ENCODE peak calls at places on chromosomes 4 and X, in four cellular contexts. B is mesenchymal stem cell, H is mesendoderm, D is H9. Z is an unnamed sample.

GRCh38 chr4:85717366-85717765 is 242.4 kb downstream of the ARHGAP24 start:
- DNase-seq in H (no peak), D (no peak), B (no peak), Z (no peak)

GRCh38 chrX:101658661-101659477 is 781 bp downstream of the ARMCX2 start:
- DNase-seq in B (peak), H (peak), D (peak), Z (peak)

GRCh38 chrX:45344597-45344996 is 143.9 kb upstream of the DIPK2B start:
- DNase-seq in D (no peak), H (no peak), B (peak), Z (peak)

GRCh38 chr4:80331693-80332092 is 3.8 kb upstream of the CFAP299 start:
- DNase-seq in D (no peak), H (no peak), B (no peak), Z (no peak)

GRCh38 chrX:131262200-131262599 is 26.9 kb downstream of the IGSF1 start:
- DNase-seq in H (no peak), B (no peak), D (no peak), Z (no peak)

GRCh38 chr4:80004319-80004718 is 68.7 kb downstream of the ANTXR2 start:
- DNase-seq in D (no peak), H (no peak), B (no peak), Z (no peak)

GRCh38 chrX:11759172-11759460 is 1.1 kb downstream of the MSL3 start:
- DNase-seq in D (no peak), B (no peak), H (no peak), Z (no peak)

GRCh38 chr4:87677731-87678130 is 27.7 kb downstream of the DMP1 start:
- DNase-seq in D (no peak), B (no peak), H (no peak), Z (no peak)

GRCh38 chr4:123088521-123088920 is 166.1 kb upstream of the NUDT6 start:
- DNase-seq in H (no peak), D (no peak), B (no peak), Z (no peak)

GRCh38 chr4:2820216-2820982 is 23.2 kb upstream of the ADD1 start:
- DNase-seq in D (no peak), H (no peak), B (no peak), Z (no peak)

DNA sequence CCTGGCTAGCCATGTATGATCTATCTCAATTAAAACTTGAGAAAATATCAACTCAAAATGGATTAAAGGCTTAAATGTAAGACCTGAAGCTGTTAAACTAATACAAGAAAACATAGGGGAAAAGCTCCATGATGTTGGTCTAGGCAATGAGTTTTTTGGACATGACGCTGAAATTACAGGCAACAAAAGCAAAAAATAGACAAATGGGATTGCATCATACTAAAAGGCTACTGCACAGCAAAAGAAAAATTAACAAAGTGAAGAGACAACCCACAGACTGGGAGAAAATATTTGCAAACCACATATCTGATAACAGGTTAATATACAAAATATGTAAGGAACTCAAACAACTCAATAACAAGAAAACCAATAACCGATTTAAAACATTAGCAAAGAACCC is 8.4 kb downstream of the GC start:
- DNase-seq in B (no peak), D (no peak), H (no peak), Z (no peak)
- H4K8ac ChIP-seq in B (no peak), D (no peak), H (no peak), Z (no peak)

GRCh38 chrX:9343971-9344370 is 120.9 kb upstream of the TBL1X start:
- DNase-seq in H (no peak), D (no peak), B (no peak), Z (no peak)

GRCh38 chrX:9339603-9340569 is 125.0 kb upstream of the TBL1X start:
- DNase-seq in D (no peak), B (peak), H (no peak), Z (no peak)

GRCh38 chrX:9341305-9342201 is 123.3 kb upstream of the TBL1X start:
- DNase-seq in H (peak), D (peak), B (peak), Z (peak)

GRCh38 chrX:9340619-9341304 is 124.1 kb upstream of the TBL1X start:
- DNase-seq in B (peak), H (peak), D (peak), Z (peak)

GRCh38 chrX:9342581-9343051 is 122.2 kb upstream of the TBL1X start:
- DNase-seq in D (peak), B (peak), H (peak), Z (peak)
- H3K4me2 ChIP-seq in D (peak), B (peak), H (peak), Z (peak)

GRCh38 chrX:50973199-50973598 is 62.7 kb downstream of the BMP15 start:
- DNase-seq in B (no peak), D (no peak), H (no peak), Z (no peak)

GRCh38 chrX:50980251-50980650 is 69.7 kb downstream of the BMP15 start:
- DNase-seq in B (no peak), D (no peak), H (no peak), Z (no peak)

DNA sequence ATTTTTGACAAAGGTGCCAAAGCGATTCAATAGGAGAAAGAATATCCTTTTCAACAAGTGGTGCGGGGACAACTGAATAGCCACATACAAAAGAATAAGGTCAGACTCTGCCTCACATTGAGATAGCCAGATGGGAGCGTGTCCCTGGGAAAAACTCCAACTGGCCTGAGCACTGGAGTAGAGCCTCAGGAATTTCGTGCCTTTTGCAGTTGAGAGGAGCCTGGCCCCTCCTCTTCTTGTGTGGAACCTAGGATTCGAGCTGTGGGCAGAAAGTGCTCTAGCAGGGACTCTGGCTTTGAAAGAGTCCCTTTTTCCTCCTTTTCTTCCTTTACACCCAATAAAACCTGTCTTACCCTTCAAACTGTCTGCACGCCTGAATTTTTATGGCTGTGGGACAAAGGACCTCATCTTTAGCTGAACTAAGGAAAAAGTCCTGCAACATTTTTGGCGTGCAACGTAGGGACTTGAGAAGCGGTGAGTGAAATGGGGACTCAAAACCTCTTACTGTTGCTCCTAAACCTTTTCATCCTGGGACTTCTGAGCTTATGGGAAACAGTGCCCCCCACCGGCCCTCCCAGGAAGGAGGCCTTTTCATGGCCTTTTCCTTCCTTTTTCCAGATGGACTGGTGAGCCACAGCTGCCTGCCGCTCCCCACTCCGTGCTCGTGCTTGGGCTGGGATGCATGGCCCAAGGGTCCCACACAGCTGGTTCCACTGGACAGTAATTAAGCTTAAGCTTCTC is 68.6 kb downstream of the BMP15 start:
- DNase-seq in H (peak), B (no peak), D (peak), Z (no peak)
- H4K8ac ChIP-seq in H (no peak), B (no peak), D (no peak), Z (no peak)

GRCh38 chr4:155954939-155955338 is 1.3 kb upstream of the CTSO start:
- DNase-seq in D (no peak), H (no peak), B (no peak), Z (peak)

GRCh38 chr4:155954118-155954503 is 445 bp upstream of the CTSO start:
- DNase-seq in B (no peak), H (no peak), D (no peak), Z (no peak)

GRCh38 chr4:155953151-155954117 is at the start of gene CTSO:
- DNase-seq in H (peak), B (peak), D (peak), Z (peak)

GRCh38 chr4:155950461-155950860 is 3.2 kb downstream of the CTSO start:
- DNase-seq in D (no peak), H (no peak), B (no peak), Z (no peak)

DNA sequence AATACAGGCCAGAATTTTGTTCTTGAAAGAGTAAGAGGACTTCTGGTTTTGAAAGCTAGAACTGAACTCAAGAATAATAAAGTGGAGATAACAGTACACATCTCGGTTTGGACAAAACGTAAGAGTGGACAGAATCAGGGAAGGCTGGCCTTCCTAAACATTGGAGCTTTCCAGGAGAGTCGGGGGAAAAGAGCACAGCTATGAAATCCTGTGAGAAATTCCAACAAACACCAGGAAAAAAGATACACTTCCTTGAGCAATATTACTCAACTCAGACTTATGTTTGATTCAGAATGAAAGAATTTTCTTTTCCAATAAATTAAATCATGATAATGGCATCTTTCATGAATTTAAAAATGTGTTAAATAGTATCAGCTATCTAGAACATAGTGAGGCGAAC is 1.1 kb downstream of the CTSO start:
- DNase-seq in D (no peak), B (peak), H (no peak), Z (peak)
- H3K4me2 ChIP-seq in D (no peak), B (no peak), H (no peak), Z (peak)

GRCh38 chr4:184401397-184402171 is 72.8 kb downstream of the IRF2 start:
- DNase-seq in H (peak), D (peak), B (no peak), Z (no peak)

GRCh38 chr4:184402740-184403383 is 71.5 kb downstream of the IRF2 start:
- DNase-seq in H (no peak), B (no peak), D (no peak), Z (no peak)

GRCh38 chr4:184403384-184403781 is 71.0 kb downstream of the IRF2 start:
- DNase-seq in H (no peak), D (no peak), B (no peak), Z (peak)

GRCh38 chr4:184400891-184401290 is 73.5 kb downstream of the IRF2 start:
- DNase-seq in H (no peak), D (no peak), B (no peak), Z (no peak)

DNA sequence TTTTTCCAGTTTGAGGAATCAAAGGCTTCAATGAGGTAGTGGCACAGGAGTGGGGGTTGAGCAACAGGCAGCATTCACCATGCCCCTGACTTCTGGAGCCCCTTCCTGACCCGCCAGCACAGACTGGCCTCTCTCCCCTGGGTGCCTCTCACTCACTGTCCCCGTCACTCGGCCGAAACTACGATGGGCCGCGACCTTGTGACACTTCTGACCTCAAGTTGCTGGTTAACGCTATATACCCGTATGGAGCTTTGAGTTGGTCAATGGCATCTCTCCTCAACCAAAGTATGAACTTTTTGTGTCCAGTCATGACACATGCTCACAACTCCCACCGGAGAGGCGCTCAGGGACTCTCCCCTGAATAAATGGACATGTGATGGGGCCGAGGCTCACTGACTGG is 72.1 kb downstream of the IRF2 start:
- DNase-seq in B (no peak), D (no peak), H (no peak), Z (no peak)
- H4K8ac ChIP-seq in B (no peak), D (no peak), H (no peak), Z (no peak)

DNA sequence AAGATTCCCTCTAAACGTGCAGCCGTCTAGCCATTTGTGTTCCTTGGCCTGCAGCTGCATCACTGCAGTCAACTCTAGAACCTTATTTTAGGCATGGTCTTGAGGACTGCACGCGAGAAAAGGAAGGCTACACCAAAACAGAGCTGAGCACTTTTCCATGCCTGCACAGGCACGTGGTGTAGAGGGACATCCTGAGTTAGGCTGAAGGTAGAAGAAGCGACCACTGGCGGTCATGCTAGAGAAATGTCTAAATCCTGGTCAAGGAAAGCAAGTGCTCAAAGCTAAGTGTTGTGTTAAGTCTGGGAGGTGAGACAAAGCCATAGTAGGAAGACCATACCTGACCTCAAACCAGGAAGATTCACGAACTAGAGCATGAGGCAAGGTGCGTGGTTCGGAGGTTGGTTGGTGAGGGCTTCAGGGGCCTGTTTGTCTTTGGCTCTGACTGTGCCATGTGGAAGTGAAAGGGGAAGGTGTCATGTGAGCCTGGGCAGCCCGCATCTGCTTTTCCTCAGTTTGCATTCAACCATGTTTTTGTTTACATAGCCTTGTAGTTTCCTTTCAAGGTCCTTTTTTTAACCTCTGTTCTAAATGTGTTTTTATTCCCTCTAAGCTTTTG is 203.8 kb downstream of the AASDH start:
- DNase-seq in D (peak), H (peak), B (peak), Z (no peak)
- H3K4me2 ChIP-seq in D (no peak), H (no peak), B (no peak), Z (no peak)

GRCh38 chr4:74097161-74097560 is 1.8 kb downstream of the CXCL2 start:
- DNase-seq in D (no peak), H (no peak), B (no peak), Z (no peak)

GRCh38 chr4:74096265-74096980 is 2.6 kb downstream of the CXCL2 start:
- DNase-seq in D (no peak), B (peak), H (no peak), Z (no peak)

GRCh38 chr4:74100531-74100930 is 1.5 kb upstream of the CXCL2 start:
- DNase-seq in D (no peak), B (no peak), H (no peak), Z (no peak)

GRCh38 chr4:74097631-74098550 is 1.1 kb downstream of the CXCL2 start:
- DNase-seq in B (peak), D (no peak), H (no peak), Z (no peak)

DNA sequence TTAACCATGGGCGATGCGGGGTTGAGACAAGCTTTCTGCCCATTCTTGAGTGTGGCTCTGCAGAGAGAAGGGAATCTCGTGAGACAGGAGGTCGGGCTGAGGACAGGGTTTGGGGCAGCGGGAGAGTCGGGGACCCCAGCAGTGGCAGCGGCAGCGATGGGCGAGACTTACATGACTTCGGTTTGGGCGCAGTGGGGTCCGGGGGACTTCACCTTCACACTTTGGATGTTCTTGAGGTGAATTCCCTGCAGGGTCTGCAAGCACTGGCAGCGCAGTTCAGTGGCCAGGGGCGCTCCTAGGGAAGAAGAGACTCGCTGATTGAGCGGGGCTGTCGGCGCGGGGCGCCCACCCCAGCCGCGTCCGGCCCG is 383 bp downstream of the CXCL2 start:
- DNase-seq in B (peak), D (peak), H (no peak), Z (no peak)
- H4K8ac ChIP-seq in B (peak), D (no peak), H (no peak), Z (peak)

DNA sequence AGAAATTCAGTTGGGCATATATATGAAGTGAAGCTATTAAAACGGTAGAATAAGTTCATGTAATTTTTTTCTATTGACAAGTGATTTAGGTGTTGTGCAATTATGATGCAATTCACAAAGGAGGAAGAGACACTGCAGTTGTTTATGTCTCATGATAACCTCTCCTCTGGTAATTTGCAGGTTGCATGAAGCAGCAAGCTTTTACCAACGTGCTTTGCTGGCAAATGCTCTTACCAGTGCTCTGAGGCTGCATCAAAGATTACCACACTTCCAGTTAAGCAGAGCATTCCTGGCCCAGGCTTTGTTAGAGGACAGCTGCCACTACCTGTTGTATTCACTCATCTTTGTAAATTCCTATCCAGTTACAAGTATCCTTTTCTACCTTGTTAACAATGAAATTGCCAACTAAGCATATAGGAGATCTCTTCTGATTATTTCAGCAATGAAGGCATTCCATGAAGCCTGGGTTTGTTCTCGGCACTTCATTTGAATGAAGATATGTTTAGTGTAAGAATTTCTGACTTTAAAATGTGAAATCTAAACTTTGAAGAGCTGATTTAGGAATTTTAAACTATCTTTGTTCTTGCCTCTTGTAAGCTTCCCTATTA is 3.9 kb downstream of the TMEM33 start:
- DNase-seq in D (no peak), H (peak), B (peak), Z (peak)
- H3K4me2 ChIP-seq in D (no peak), H (no peak), B (no peak), Z (no peak)